ENCODE peak calls at places on chromosomes 7 and 10, in five cellular contexts. O is iPS-NIHi11, I is heart left ventricle, G is progenitor cell of endocrine pancreas, H is endodermal cell. V is an unnamed sample.

GRCh38 chr7:107951172-107951787 is 51.7 kb downstream of the LAMB1 start:
- DNase-seq in H (no peak), O (no peak), G (no peak), I (no peak), V (no peak)

GRCh38 chr10:80186364-80187012 is 18.8 kb downstream of the ANXA11 start:
- DNase-seq in O (no peak), H (no peak), I (peak; percentile 75), G (no peak), V (no peak)

GRCh38 chr10:49571419-49571818 is 32.5 kb upstream of the ERCC6 start:
- DNase-seq in I (no peak), H (no peak), O (no peak), G (no peak), V (no peak)

GRCh38 chr7:93578762-93579161 is 4.2 kb upstream of the CALCR start:
- DNase-seq in G (no peak), I (no peak), H (no peak), O (no peak), V (no peak)

GRCh38 chr7:131765575-131765974 is 209.1 kb upstream of the PODXL start:
- DNase-seq in G (no peak), I (no peak), O (no peak), H (no peak), V (no peak)

GRCh38 chr7:151801291-151801690 is 75.6 kb downstream of the PRKAG2 start:
- DNase-seq in O (no peak), G (no peak), I (no peak), H (no peak), V (no peak)

GRCh38 chr7:63031838-63032436 is 966.7 kb upstream of the ZNF722 start:
- DNase-seq in H (no peak), G (no peak), I (no peak), O (no peak), V (no peak)

GRCh38 chr7:26280097-26280496 is 11.6 kb upstream of the SNX10 start:
- DNase-seq in G (no peak), H (no peak), I (no peak), O (no peak), V (no peak)

GRCh38 chr7:126511046-126511445 is 741.7 kb downstream of the GRM8 start:
- DNase-seq in O (no peak), I (no peak), H (no peak), G (no peak), V (no peak)

GRCh38 chr10:87589653-87590052 is 70.0 kb upstream of the PAPSS2 start:
- DNase-seq in G (no peak), I (no peak), O (no peak), H (no peak), V (no peak)

GRCh38 chr10:86960003-86960862 is 1.8 kb downstream of the SNCG start:
- DNase-seq in I (peak; percentile 63), H (peak; percentile 88), G (no peak), O (peak; percentile 84), V (no peak)

GRCh38 chr10:56586391-56586790 is 225.3 kb upstream of the ZWINT start:
- DNase-seq in H (peak; percentile 69), I (no peak), G (no peak), O (peak; percentile 23), V (no peak)

GRCh38 chr7:54581511-54581910 is 39.3 kb downstream of the VSTM2A start:
- DNase-seq in O (no peak), G (no peak), H (no peak), I (no peak), V (no peak)

GRCh38 chr7:26593405-26593804 is 271.0 kb downstream of the SKAP2 start:
- DNase-seq in H (no peak), O (no peak), G (no peak), I (peak; percentile 64), V (no peak)

GRCh38 chr7:116576350-116577319 is 51.8 kb downstream of the CAV1 start:
- DNase-seq in G (no peak), H (no peak), O (no peak), I (no peak), V (no peak)

GRCh38 chr7:44347546-44348114 is 22.2 kb upstream of the CAMK2B start:
- DNase-seq in G (no peak), I (peak; percentile 73), O (no peak), H (no peak), V (no peak)

GRCh38 chr10:35349389-35349915 is 13.1 kb downstream of the CCNY start:
- DNase-seq in I (no peak), G (no peak), O (no peak), H (no peak), V (no peak)

GRCh38 chr7:51467384-51468017 is 150.9 kb upstream of the COBL start:
- DNase-seq in O (no peak), I (no peak), H (no peak), G (no peak), V (no peak)

GRCh38 chr7:108413782-108414492 is 42.3 kb downstream of the NRCAM start:
- DNase-seq in G (no peak), H (peak; percentile 70), I (no peak), O (peak; percentile 50), V (no peak)

GRCh38 chr10:44347609-44348400 is 37.1 kb downstream of the CXCL12 start:
- DNase-seq in O (no peak), G (no peak), H (peak; percentile 76), I (no peak), V (no peak)

GRCh38 chr10:34629120-34629519 is 186.0 kb downstream of the PARD3 start:
- DNase-seq in G (no peak), H (no peak), I (no peak), O (no peak), V (no peak)

GRCh38 chr10:72090326-72090725 is 2.0 kb upstream of the SPOCK2 start:
- DNase-seq in H (no peak), I (no peak), G (no peak), O (no peak), V (no peak)

GRCh38 chr10:9097206-9097990 is 1042.9 kb downstream of the GATA3 start:
- DNase-seq in H (no peak), I (no peak), G (no peak), O (no peak), V (no peak)

GRCh38 chr7:95045236-95045923 is 138.0 kb downstream of the PPP1R9A start:
- DNase-seq in I (no peak), G (no peak), H (peak; percentile 58), O (no peak), V (peak; percentile 59)

GRCh38 chr7:25830986-25831558 is 320.9 kb upstream of the NFE2L3 start:
- DNase-seq in I (no peak), G (no peak), H (no peak), O (no peak), V (no peak)

GRCh38 chr7:57071-57470 is 135.3 kb upstream of the FAM20C start:
- DNase-seq in I (no peak), O (no peak), H (no peak), G (no peak), V (no peak)

GRCh38 chr7:82699773-82700186 is 256.2 kb upstream of the CACNA2D1 start:
- DNase-seq in H (no peak), O (no peak), G (no peak), I (no peak), V (no peak)

GRCh38 chr7:51135576-51135975 is 181.0 kb downstream of the COBL start:
- DNase-seq in H (no peak), I (no peak), G (no peak), O (no peak), V (no peak)

GRCh38 chr7:46391215-46391614 is 470.1 kb upstream of the IGFBP3 start:
- DNase-seq in I (no peak), G (no peak), O (no peak), H (no peak), V (no peak)

GRCh38 chr10:3774814-3775670 is 10.0 kb downstream of the KLF6 start:
- DNase-seq in H (peak; percentile 55), O (no peak), I (no peak), G (no peak), V (no peak)

GRCh38 chr10:3468919-3469638 is 296.5 kb upstream of the PITRM1 start:
- DNase-seq in O (no peak), I (peak; percentile 69), G (no peak), H (no peak), V (no peak)

GRCh38 chr10:44390585-44391072 is 5.7 kb upstream of the CXCL12 start:
- DNase-seq in I (no peak), H (peak; percentile 28), O (no peak), G (no peak), V (no peak)